ENCODE peak calls at places on chromosomes 4 and X, in ten cellular contexts. C, A, F, T, B, U, H, K, Z and R are unnamed samples.

GRCh38 chr4:7419961-7420660 is 14.6 kb downstream of the PSAPL1 start:
- DNase-seq in Z (no peak), U (no peak), K (no peak), A (no peak), F (no peak), H (no peak), B (no peak), C (no peak), T (no peak), R (no peak)

GRCh38 chr4:94175553-94176260 is 32.0 kb upstream of the SMARCAD1 start:
- DNase-seq in A (no peak), U (no peak), C (no peak), H (no peak), F (no peak), B (no peak), Z (no peak), K (no peak), T (no peak), R (no peak)

GRCh38 chrX:44314259-44314734 is 29.2 kb downstream of the EFHC2 start:
- DNase-seq in T (no peak), B (no peak), U (peak), F (no peak), C (no peak), K (no peak), Z (no peak), H (peak), A (no peak), R (peak)

GRCh38 chr4:16858275-16858752 is 40.1 kb downstream of the LDB2 start:
- DNase-seq in F (no peak), Z (no peak), C (no peak), K (no peak), A (no peak), T (no peak), H (peak), B (no peak), U (peak), R (no peak)

GRCh38 chrX:130086414-130087207 is 23.7 kb downstream of the ELF4 start:
- DNase-seq in K (no peak), H (no peak), F (no peak), B (no peak), U (no peak), Z (peak), C (peak), A (no peak), T (no peak), R (peak)

GRCh38 chrX:102975016-102975415 is 37.9 kb downstream of the RAB40AL start:
- DNase-seq in K (no peak), B (no peak), T (no peak), H (no peak), U (no peak), Z (no peak), C (no peak), A (no peak), F (no peak), R (no peak)

GRCh38 chr4:32472918-32473317 is 1752.7 kb downstream of the PCDH7 start:
- DNase-seq in K (no peak), Z (no peak), B (no peak), T (no peak), A (no peak), U (no peak), F (no peak), C (no peak), H (no peak), R (no peak)

GRCh38 chr4:33060873-33061542 is 2340.8 kb downstream of the PCDH7 start:
- DNase-seq in T (peak), U (peak), F (peak), A (peak), H (no peak), Z (no peak), C (no peak), K (peak), B (no peak), R (no peak)

GRCh38 chr4:76213415-76214268 is at the start of gene SCARB2:
- DNase-seq in T (peak), U (peak), B (peak), A (peak), Z (peak), F (peak), K (peak), C (peak), H (peak), R (peak)

GRCh38 chr4:37983951-37984350 is 23.8 kb downstream of the PTTG2 start:
- DNase-seq in F (no peak), Z (no peak), U (no peak), K (no peak), A (no peak), H (no peak), B (no peak), C (no peak), T (no peak), R (no peak)

GRCh38 chrX:105273326-105273725 is 52.8 kb upstream of the TEX13A start:
- DNase-seq in C (no peak), T (no peak), F (no peak), K (no peak), A (no peak), U (no peak), B (no peak), H (no peak), Z (no peak), R (no peak)

GRCh38 chrX:87582453-87582852 is 64.9 kb downstream of the KLHL4 start:
- DNase-seq in B (no peak), U (no peak), K (no peak), F (no peak), T (no peak), A (no peak), H (no peak), Z (no peak), C (no peak), R (no peak)

GRCh38 chrX:627510-627964 is 3.1 kb upstream of the SHOX start:
- DNase-seq in C (no peak), F (no peak), T (no peak), H (no peak), A (no peak), B (no peak), K (no peak), U (no peak), Z (no peak), R (no peak)

GRCh38 chr4:120841580-120841979 is 80.9 kb downstream of the PRDM5 start:
- DNase-seq in U (peak), H (no peak), K (no peak), F (no peak), Z (no peak), A (no peak), T (no peak), C (no peak), B (no peak), R (no peak)